ENCODE peak calls at places on chromosomes 2 and 18, in four cellular contexts. One of them, this sample, is unnamed.

GRCh38 chr2:25251461-25252273 is 83.3 kb upstream of the POMC start:
- DNase-seq in LoVo: no peak
- DNase-seq in heart right ventricle: peak; percentile 63
- DNase-seq in CD8-positive, alpha-beta memory T cell: peak; percentile 27
- DNase-seq in this sample: peak; percentile 49

GRCh38 chr2:18891598-18892345 is 302.4 kb upstream of the NT5C1B start:
- DNase-seq in CD8-positive, alpha-beta memory T cell: no peak
- DNase-seq in heart right ventricle: no peak
- DNase-seq in LoVo: no peak
- DNase-seq in this sample: no peak

GRCh38 chr2:34105015-34105767 is 506.1 kb upstream of the FAM98A start:
- DNase-seq in LoVo: no peak
- DNase-seq in heart right ventricle: no peak
- DNase-seq in CD8-positive, alpha-beta memory T cell: no peak
- DNase-seq in this sample: no peak

GRCh38 chr18:5073026-5073944 is 123.8 kb downstream of the AKAIN1 start:
- DNase-seq in heart right ventricle: peak; percentile 6
- DNase-seq in CD8-positive, alpha-beta memory T cell: no peak
- DNase-seq in LoVo: peak; percentile 21
- DNase-seq in this sample: no peak

GRCh38 chr18:24369420-24369819 is 28.2 kb downstream of the OSBPL1A start:
- DNase-seq in heart right ventricle: no peak
- DNase-seq in CD8-positive, alpha-beta memory T cell: no peak
- DNase-seq in LoVo: no peak
- DNase-seq in this sample: no peak

GRCh38 chr2:120602251-120602650 is 133.4 kb upstream of the GLI2 start:
- DNase-seq in LoVo: no peak
- DNase-seq in CD8-positive, alpha-beta memory T cell: no peak
- DNase-seq in heart right ventricle: no peak
- DNase-seq in this sample: no peak

GRCh38 chr2:8676915-8677645 is 4.8 kb upstream of the ID2 start:
- DNase-seq in LoVo: no peak
- DNase-seq in CD8-positive, alpha-beta memory T cell: no peak
- DNase-seq in heart right ventricle: peak; percentile 46
- DNase-seq in this sample: no peak

GRCh38 chr2:73172963-73173362 is 29.4 kb upstream of the NOTO start:
- DNase-seq in heart right ventricle: no peak
- DNase-seq in CD8-positive, alpha-beta memory T cell: no peak
- DNase-seq in LoVo: no peak
- DNase-seq in this sample: no peak